ENCODE peak calls at places on chromosome 2, in ten cellular contexts. J, R, B, A, F, Q, T, H, M and X are unnamed samples.

GRCh38 chr2:43131051-43131889 is 95.1 kb downstream of the ZFP36L2 start:
- DNase-seq in J (peak; percentile 84), R (peak; percentile 79), B (peak; percentile 77), A (peak; percentile 71), F (peak; percentile 94), Q (peak; percentile 97), T (peak; percentile 93), H (peak; percentile 99), M (peak; percentile 97), X (peak; percentile 78)

GRCh38 chr2:232741284-232741683 is 35.1 kb downstream of the KCNJ13 start:
- DNase-seq in J (no peak), R (no peak), B (no peak), A (no peak), F (no peak), Q (no peak), T (peak; percentile 2), H (no peak), M (no peak), X (no peak)

GRCh38 chr2:128187032-128187654 is 96.1 kb downstream of the UGGT1 start:
- DNase-seq in J (no peak), R (no peak), B (no peak), A (no peak), F (peak; percentile 27), Q (no peak), T (no peak), H (no peak), M (no peak), X (no peak)

GRCh38 chr2:16774980-16775963 is 109.6 kb upstream of the CYRIA start:
- DNase-seq in J (no peak), R (no peak), B (no peak), A (no peak), F (no peak), Q (no peak), T (peak; percentile 13), H (no peak), M (peak; percentile 10), X (no peak)

GRCh38 chr2:156129227-156129626 is 203.3 kb downstream of the NR4A2 start:
- DNase-seq in J (no peak), R (no peak), B (no peak), A (no peak), F (no peak), Q (no peak), T (no peak), H (no peak), M (no peak), X (no peak)

GRCh38 chr2:47129191-47129711 is 25.9 kb downstream of the STPG4 start:
- DNase-seq in J (no peak), R (no peak), B (no peak), A (no peak), F (no peak), Q (no peak), T (no peak), H (no peak), M (no peak), X (no peak)

GRCh38 chr2:66173635-66174034 is 261.3 kb upstream of the MEIS1 start:
- DNase-seq in J (no peak), R (no peak), B (no peak), A (no peak), F (no peak), Q (no peak), T (no peak), H (no peak), M (no peak), X (no peak)

GRCh38 chr2:46241344-46241743 is 55.9 kb upstream of the EPAS1 start:
- DNase-seq in J (no peak), R (no peak), B (no peak), A (no peak), F (peak; percentile 38), Q (no peak), T (peak; percentile 18), H (peak; percentile 44), M (no peak), X (no peak)

GRCh38 chr2:100545197-100545596 is 17.6 kb upstream of the PDCL3 start:
- DNase-seq in J (no peak), R (no peak), B (no peak), A (no peak), F (no peak), Q (no peak), T (no peak), H (no peak), M (no peak), X (no peak)

GRCh38 chr2:182897137-182897536 is 30.7 kb upstream of the FRZB start:
- DNase-seq in J (no peak), R (no peak), B (no peak), A (no peak), F (no peak), Q (no peak), T (no peak), H (peak; percentile 36), M (no peak), X (no peak)

GRCh38 chr2:58063641-58064040 is 17.0 kb downstream of the VRK2 start:
- DNase-seq in J (no peak), R (no peak), B (no peak), A (no peak), F (no peak), Q (no peak), T (no peak), H (peak; percentile 24), M (no peak), X (no peak)